ENCODE peak calls at places on chromosome 22, in nine cellular contexts. One of them, this sample, is unnamed. For H3K36me3 and H3K4me1, the result is how much of the 10 kb centered on the place peaks cover.

GRCh38 chr22:50252081-50253045 is 1.3 kb upstream of the HDAC10 start:
- DNase-seq in GM23248: peak
- DNase-seq in body of pancreas: peak
- DNase-seq in adrenal gland: peak
- DNase-seq in naive thymus-derived CD4-positive, alpha-beta T cell: peak
- DNase-seq in SJCRH30: peak
- DNase-seq in ovary: peak
- DNase-seq in adipocyte: peak
- DNase-seq in upper lobe of right lung: peak
- DNase-seq in this sample: peak

GRCh38 chr22:49340406-49340805 is 487.3 kb downstream of the BRD1 start:
- DNase-seq in GM23248: no peak
- DNase-seq in body of pancreas: no peak
- DNase-seq in adrenal gland: no peak
- DNase-seq in naive thymus-derived CD4-positive, alpha-beta T cell: no peak
- DNase-seq in SJCRH30: no peak
- DNase-seq in ovary: no peak
- DNase-seq in adipocyte: no peak
- DNase-seq in upper lobe of right lung: peak
- DNase-seq in this sample: no peak

GRCh38 chr22:49255741-49256318 is 571.8 kb downstream of the BRD1 start:
- DNase-seq in GM23248: no peak
- DNase-seq in body of pancreas: no peak
- DNase-seq in adrenal gland: no peak
- DNase-seq in naive thymus-derived CD4-positive, alpha-beta T cell: no peak
- DNase-seq in SJCRH30: peak
- DNase-seq in ovary: no peak
- DNase-seq in adipocyte: no peak
- DNase-seq in upper lobe of right lung: no peak
- DNase-seq in this sample: no peak

GRCh38 chr22:47781024-47781423 is 1018.6 kb downstream of the TBC1D22A start:
- DNase-seq in GM23248: no peak
- DNase-seq in body of pancreas: no peak
- DNase-seq in adrenal gland: no peak
- DNase-seq in naive thymus-derived CD4-positive, alpha-beta T cell: no peak
- DNase-seq in SJCRH30: no peak
- DNase-seq in ovary: no peak
- DNase-seq in adipocyte: no peak
- DNase-seq in upper lobe of right lung: no peak
- DNase-seq in this sample: no peak

GRCh38 chr22:22157500-22157822 is 87.1 kb upstream of the VPREB1 start:
- DNase-seq in GM23248: no peak
- DNase-seq in body of pancreas: no peak
- DNase-seq in adrenal gland: no peak
- DNase-seq in naive thymus-derived CD4-positive, alpha-beta T cell: no peak
- DNase-seq in SJCRH30: no peak
- DNase-seq in ovary: no peak
- DNase-seq in adipocyte: no peak
- DNase-seq in upper lobe of right lung: no peak
- DNase-seq in this sample: no peak

GRCh38 chr22:21873619-21874018 is 6.2 kb upstream of the MAPK1 start:
- DNase-seq in GM23248: no peak
- DNase-seq in body of pancreas: no peak
- DNase-seq in adrenal gland: no peak
- DNase-seq in naive thymus-derived CD4-positive, alpha-beta T cell: no peak
- DNase-seq in SJCRH30: no peak
- DNase-seq in ovary: no peak
- DNase-seq in adipocyte: no peak
- DNase-seq in upper lobe of right lung: no peak
- DNase-seq in this sample: no peak

GRCh38 chr22:21861290-21861848 is 6.1 kb downstream of the MAPK1 start:
- DNase-seq in GM23248: no peak
- DNase-seq in body of pancreas: no peak
- DNase-seq in adrenal gland: no peak
- DNase-seq in naive thymus-derived CD4-positive, alpha-beta T cell: no peak
- DNase-seq in SJCRH30: no peak
- DNase-seq in ovary: no peak
- DNase-seq in adipocyte: no peak
- DNase-seq in upper lobe of right lung: no peak
- DNase-seq in this sample: no peak

GRCh38 chr22:28761449-28761755 is 11.1 kb upstream of the CCDC117 start:
- DNase-seq in GM23248: no peak
- DNase-seq in body of pancreas: no peak
- DNase-seq in adrenal gland: no peak
- DNase-seq in naive thymus-derived CD4-positive, alpha-beta T cell: no peak
- DNase-seq in SJCRH30: no peak
- DNase-seq in ovary: no peak
- DNase-seq in adipocyte: no peak
- DNase-seq in upper lobe of right lung: no peak
- DNase-seq in this sample: no peak

GRCh38 chr22:43726964-43727543 is 85.1 kb downstream of the EFCAB6 start:
- DNase-seq in GM23248: no peak
- DNase-seq in body of pancreas: no peak
- DNase-seq in adrenal gland: no peak
- DNase-seq in naive thymus-derived CD4-positive, alpha-beta T cell: no peak
- DNase-seq in SJCRH30: no peak
- DNase-seq in ovary: no peak
- DNase-seq in adipocyte: no peak
- DNase-seq in upper lobe of right lung: no peak
- DNase-seq in this sample: no peak

GRCh38 chr22:43925433-43926348 is 2.1 kb downstream of the PNPLA3 start:
- DNase-seq in GM23248: no peak
- DNase-seq in body of pancreas: no peak
- DNase-seq in adrenal gland: no peak
- DNase-seq in naive thymus-derived CD4-positive, alpha-beta T cell: no peak
- DNase-seq in SJCRH30: peak
- DNase-seq in ovary: no peak
- DNase-seq in adipocyte: peak
- DNase-seq in upper lobe of right lung: peak
- DNase-seq in this sample: no peak

GRCh38 chr22:44200855-44201550 is 20.3 kb downstream of the PARVG start:
- DNase-seq in GM23248: no peak
- DNase-seq in body of pancreas: no peak
- DNase-seq in adrenal gland: no peak
- DNase-seq in naive thymus-derived CD4-positive, alpha-beta T cell: no peak
- DNase-seq in SJCRH30: no peak
- DNase-seq in ovary: no peak
- DNase-seq in adipocyte: no peak
- DNase-seq in upper lobe of right lung: no peak
- DNase-seq in this sample: no peak

GRCh38 chr22:33083212-33083611 is 25.0 kb upstream of the SYN3 start:
- DNase-seq in GM23248: peak
- DNase-seq in body of pancreas: no peak
- DNase-seq in adrenal gland: no peak
- DNase-seq in naive thymus-derived CD4-positive, alpha-beta T cell: no peak
- DNase-seq in SJCRH30: no peak
- DNase-seq in ovary: no peak
- DNase-seq in adipocyte: no peak
- DNase-seq in upper lobe of right lung: no peak
- DNase-seq in this sample: no peak

GRCh38 chr22:32684822-32685187 is 116.7 kb upstream of the TIMP3 start:
- DNase-seq in GM23248: peak
- DNase-seq in body of pancreas: no peak
- DNase-seq in adrenal gland: no peak
- DNase-seq in naive thymus-derived CD4-positive, alpha-beta T cell: no peak
- DNase-seq in SJCRH30: no peak
- DNase-seq in ovary: no peak
- DNase-seq in adipocyte: no peak
- DNase-seq in upper lobe of right lung: no peak
- DNase-seq in this sample: no peak

GRCh38 chr22:20624161-20624616 is 116.8 kb downstream of the MED15 start:
- DNase-seq in GM23248: peak
- DNase-seq in body of pancreas: no peak
- DNase-seq in adrenal gland: no peak
- DNase-seq in naive thymus-derived CD4-positive, alpha-beta T cell: no peak
- DNase-seq in SJCRH30: no peak
- DNase-seq in ovary: no peak
- DNase-seq in adipocyte: no peak
- DNase-seq in upper lobe of right lung: no peak
- DNase-seq in this sample: no peak
- H3K36me3 ChIP-seq in GM23248: under half
- H3K36me3 ChIP-seq in body of pancreas: under half
- H3K36me3 ChIP-seq in adrenal gland: under half
- H3K36me3 ChIP-seq in naive thymus-derived CD4-positive, alpha-beta T cell: under half
- H3K36me3 ChIP-seq in SJCRH30: under half
- H3K36me3 ChIP-seq in ovary: under half
- H3K36me3 ChIP-seq in adipocyte: under half
- H3K36me3 ChIP-seq in upper lobe of right lung: under half
- H3K36me3 ChIP-seq in this sample: under half

DNA sequence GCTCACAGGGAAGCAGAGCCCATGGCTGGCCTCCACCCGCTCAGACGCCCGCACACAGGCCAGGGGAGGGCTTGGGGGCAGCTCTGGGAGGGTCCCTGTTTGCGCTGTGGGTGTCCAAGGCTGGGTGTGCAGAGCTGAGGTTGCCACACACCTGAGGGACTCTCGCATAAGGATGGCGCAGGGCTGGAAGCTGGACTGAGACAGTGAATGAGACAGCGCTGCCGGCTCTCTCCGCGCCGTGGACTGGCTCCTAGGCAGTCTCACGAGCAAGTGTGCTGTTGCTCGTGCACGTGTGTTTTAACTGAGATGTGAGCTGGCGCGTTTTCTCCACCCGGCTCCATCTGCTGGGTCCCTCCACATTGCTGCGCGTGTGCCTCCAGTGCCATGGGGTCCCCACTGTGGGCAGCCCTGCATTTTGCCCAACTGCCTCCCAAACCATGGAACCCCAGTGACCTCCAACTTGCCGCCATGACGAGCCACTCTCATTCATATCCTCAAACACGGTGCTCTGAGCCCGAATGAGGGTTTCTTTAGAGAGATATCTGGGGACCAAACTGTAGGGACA is 4.2 kb upstream of the BID start:
- DNase-seq in GM23248: no peak
- DNase-seq in body of pancreas: no peak
- DNase-seq in adrenal gland: no peak
- DNase-seq in naive thymus-derived CD4-positive, alpha-beta T cell: no peak
- DNase-seq in SJCRH30: no peak
- DNase-seq in ovary: no peak
- DNase-seq in adipocyte: no peak
- DNase-seq in upper lobe of right lung: no peak
- DNase-seq in this sample: no peak
- H3K4me1 ChIP-seq in GM23248: under half
- H3K4me1 ChIP-seq in body of pancreas: under half
- H3K4me1 ChIP-seq in adrenal gland: under half
- H3K4me1 ChIP-seq in naive thymus-derived CD4-positive, alpha-beta T cell: half or more
- H3K4me1 ChIP-seq in SJCRH30: under half
- H3K4me1 ChIP-seq in ovary: under half
- H3K4me1 ChIP-seq in adipocyte: under half
- H3K4me1 ChIP-seq in upper lobe of right lung: under half
- H3K4me1 ChIP-seq in this sample: half or more

DNA sequence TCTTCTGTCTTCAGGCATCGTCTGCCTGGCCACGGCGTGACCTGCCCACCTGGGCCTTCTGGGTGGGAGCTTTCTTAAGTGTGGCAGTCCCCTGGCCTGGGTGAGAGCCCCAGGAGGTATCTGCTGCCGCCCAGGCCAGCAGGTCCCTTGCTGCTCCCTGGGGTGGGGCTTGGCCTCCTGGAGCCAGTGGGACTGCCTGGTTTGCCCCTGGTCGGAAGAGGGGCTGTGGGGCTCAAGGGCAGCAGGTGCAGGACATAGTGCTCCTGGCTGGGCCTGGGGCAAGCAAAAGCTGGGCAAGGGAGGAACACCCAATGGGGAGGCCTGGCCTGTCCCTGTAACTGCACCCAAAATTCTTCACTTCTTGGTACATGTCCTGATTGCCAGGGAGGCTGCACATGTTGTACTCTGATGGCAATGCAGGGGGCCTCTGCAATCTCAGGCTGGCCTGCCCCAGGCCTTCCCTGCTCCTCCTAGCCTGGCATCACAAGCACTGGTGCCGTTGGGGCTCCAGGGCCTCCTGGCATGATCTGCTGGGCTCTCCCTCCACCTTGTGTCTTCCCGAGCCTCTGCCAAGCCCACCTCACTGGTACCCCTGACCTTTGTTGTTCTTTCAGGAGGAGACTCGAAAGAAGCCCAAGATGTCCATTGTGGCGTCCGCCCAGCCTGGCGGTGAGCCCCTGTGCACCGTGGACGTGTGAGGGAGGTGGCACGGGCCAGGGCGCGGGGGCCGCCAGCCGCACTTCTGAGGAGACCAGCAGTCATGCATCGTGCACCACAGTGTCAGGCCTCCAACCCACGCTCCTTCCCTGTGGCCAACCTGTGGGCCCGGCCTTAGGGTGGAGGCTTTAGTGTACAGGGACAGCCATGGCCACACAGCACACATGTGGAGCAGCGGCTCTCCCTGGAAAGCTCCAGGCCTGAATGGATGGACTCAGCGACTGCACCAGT is 6.2 kb upstream of the RANBP1 start:
- DNase-seq in GM23248: no peak
- DNase-seq in body of pancreas: no peak
- DNase-seq in adrenal gland: no peak
- DNase-seq in naive thymus-derived CD4-positive, alpha-beta T cell: no peak
- DNase-seq in SJCRH30: no peak
- DNase-seq in ovary: peak
- DNase-seq in adipocyte: no peak
- DNase-seq in upper lobe of right lung: peak
- DNase-seq in this sample: peak
- H3K36me3 ChIP-seq in GM23248: under half
- H3K36me3 ChIP-seq in body of pancreas: under half
- H3K36me3 ChIP-seq in adrenal gland: half or more
- H3K36me3 ChIP-seq in naive thymus-derived CD4-positive, alpha-beta T cell: under half
- H3K36me3 ChIP-seq in SJCRH30: half or more
- H3K36me3 ChIP-seq in ovary: under half
- H3K36me3 ChIP-seq in adipocyte: half or more
- H3K36me3 ChIP-seq in upper lobe of right lung: half or more
- H3K36me3 ChIP-seq in this sample: half or more

GRCh38 chr22:38418589-38418988 is 36.4 kb downstream of the KCNJ4 start:
- DNase-seq in GM23248: no peak
- DNase-seq in body of pancreas: no peak
- DNase-seq in adrenal gland: no peak
- DNase-seq in naive thymus-derived CD4-positive, alpha-beta T cell: no peak
- DNase-seq in SJCRH30: no peak
- DNase-seq in ovary: no peak
- DNase-seq in adipocyte: no peak
- DNase-seq in upper lobe of right lung: no peak
- DNase-seq in this sample: no peak

GRCh38 chr22:38419864-38420172 is 35.2 kb downstream of the KCNJ4 start:
- DNase-seq in GM23248: no peak
- DNase-seq in body of pancreas: no peak
- DNase-seq in adrenal gland: no peak
- DNase-seq in naive thymus-derived CD4-positive, alpha-beta T cell: no peak
- DNase-seq in SJCRH30: no peak
- DNase-seq in ovary: no peak
- DNase-seq in adipocyte: no peak
- DNase-seq in upper lobe of right lung: no peak
- DNase-seq in this sample: no peak

GRCh38 chr22:38422615-38423511 is 32.1 kb downstream of the KCNJ4 start:
- DNase-seq in GM23248: no peak
- DNase-seq in body of pancreas: no peak
- DNase-seq in adrenal gland: no peak
- DNase-seq in naive thymus-derived CD4-positive, alpha-beta T cell: no peak
- DNase-seq in SJCRH30: no peak
- DNase-seq in ovary: no peak
- DNase-seq in adipocyte: no peak
- DNase-seq in upper lobe of right lung: no peak
- DNase-seq in this sample: no peak

GRCh38 chr22:38419121-38419863 is 35.7 kb downstream of the KCNJ4 start:
- DNase-seq in GM23248: no peak
- DNase-seq in body of pancreas: no peak
- DNase-seq in adrenal gland: no peak
- DNase-seq in naive thymus-derived CD4-positive, alpha-beta T cell: no peak
- DNase-seq in SJCRH30: no peak
- DNase-seq in ovary: no peak
- DNase-seq in adipocyte: no peak
- DNase-seq in upper lobe of right lung: no peak
- DNase-seq in this sample: no peak

GRCh38 chr22:38420734-38421133 is 34.3 kb downstream of the KCNJ4 start:
- DNase-seq in GM23248: no peak
- DNase-seq in body of pancreas: no peak
- DNase-seq in adrenal gland: no peak
- DNase-seq in naive thymus-derived CD4-positive, alpha-beta T cell: no peak
- DNase-seq in SJCRH30: no peak
- DNase-seq in ovary: no peak
- DNase-seq in adipocyte: no peak
- DNase-seq in upper lobe of right lung: no peak
- DNase-seq in this sample: no peak
- H3K4me1 ChIP-seq in GM23248: under half
- H3K4me1 ChIP-seq in body of pancreas: under half
- H3K4me1 ChIP-seq in adrenal gland: under half
- H3K4me1 ChIP-seq in naive thymus-derived CD4-positive, alpha-beta T cell: under half
- H3K4me1 ChIP-seq in SJCRH30: under half
- H3K4me1 ChIP-seq in ovary: under half
- H3K4me1 ChIP-seq in adipocyte: under half
- H3K4me1 ChIP-seq in upper lobe of right lung: under half
- H3K4me1 ChIP-seq in this sample: under half